ENCODE peak calls at places on chromosomes 3 and 15, in seven cellular contexts. One of them, this sample, is unnamed.

GRCh38 chr3:194275721-194276120 is 75.4 kb downstream of the CPN2 start:
- DNase-seq in neural progenitor cell: no peak
- DNase-seq in CD4-positive, alpha-beta memory T cell: no peak
- DNase-seq in lung: no peak
- DNase-seq in mesenchymal stem cell: peak; percentile 40
- DNase-seq in cardiac muscle cell: no peak
- DNase-seq in adrenal gland: no peak
- DNase-seq in this sample: no peak

GRCh38 chr3:138196023-138196422 is 8.9 kb downstream of the ARMC8 start:
- DNase-seq in neural progenitor cell: no peak
- DNase-seq in CD4-positive, alpha-beta memory T cell: no peak
- DNase-seq in lung: no peak
- DNase-seq in mesenchymal stem cell: no peak
- DNase-seq in cardiac muscle cell: no peak
- DNase-seq in adrenal gland: no peak
- DNase-seq in this sample: no peak

GRCh38 chr15:62739082-62739481 is 303.5 kb upstream of the TPM1 start:
- DNase-seq in neural progenitor cell: no peak
- DNase-seq in CD4-positive, alpha-beta memory T cell: no peak
- DNase-seq in lung: no peak
- DNase-seq in mesenchymal stem cell: peak; percentile 23
- DNase-seq in cardiac muscle cell: no peak
- DNase-seq in adrenal gland: no peak
- DNase-seq in this sample: peak; percentile 58

GRCh38 chr3:185290266-185290665 is 36.4 kb upstream of the EHHADH start:
- DNase-seq in neural progenitor cell: no peak
- DNase-seq in CD4-positive, alpha-beta memory T cell: no peak
- DNase-seq in lung: no peak
- DNase-seq in mesenchymal stem cell: no peak
- DNase-seq in cardiac muscle cell: no peak
- DNase-seq in adrenal gland: no peak
- DNase-seq in this sample: no peak

GRCh38 chr3:52333869-52334557 is 17.9 kb downstream of the DNAH1 start:
- DNase-seq in neural progenitor cell: no peak
- DNase-seq in CD4-positive, alpha-beta memory T cell: no peak
- DNase-seq in lung: no peak
- DNase-seq in mesenchymal stem cell: no peak
- DNase-seq in cardiac muscle cell: no peak
- DNase-seq in adrenal gland: no peak
- DNase-seq in this sample: no peak

GRCh38 chr15:67840747-67841634 is 1.1 kb upstream of the RNU6-1 start:
- DNase-seq in neural progenitor cell: peak; percentile 32
- DNase-seq in CD4-positive, alpha-beta memory T cell: no peak
- DNase-seq in lung: no peak
- DNase-seq in mesenchymal stem cell: peak; percentile 72
- DNase-seq in cardiac muscle cell: peak; percentile 50
- DNase-seq in adrenal gland: no peak
- DNase-seq in this sample: no peak

GRCh38 chr15:41597787-41598186 is 38.8 kb downstream of the TYRO3 start:
- DNase-seq in neural progenitor cell: no peak
- DNase-seq in CD4-positive, alpha-beta memory T cell: no peak
- DNase-seq in lung: no peak
- DNase-seq in mesenchymal stem cell: no peak
- DNase-seq in cardiac muscle cell: no peak
- DNase-seq in adrenal gland: no peak
- DNase-seq in this sample: no peak

GRCh38 chr3:190055773-190056172 is 64.9 kb downstream of the P3H2 start:
- DNase-seq in neural progenitor cell: no peak
- DNase-seq in CD4-positive, alpha-beta memory T cell: no peak
- DNase-seq in lung: no peak
- DNase-seq in mesenchymal stem cell: no peak
- DNase-seq in cardiac muscle cell: no peak
- DNase-seq in adrenal gland: no peak
- DNase-seq in this sample: no peak

GRCh38 chr3:21672303-21672702 is 78.7 kb downstream of the ZNF385D start:
- DNase-seq in neural progenitor cell: no peak
- DNase-seq in CD4-positive, alpha-beta memory T cell: no peak
- DNase-seq in lung: no peak
- DNase-seq in mesenchymal stem cell: peak; percentile 58
- DNase-seq in cardiac muscle cell: no peak
- DNase-seq in adrenal gland: no peak
- DNase-seq in this sample: peak; percentile 87

GRCh38 chr3:149609595-149609994 is 48.2 kb downstream of the WWTR1 start:
- DNase-seq in neural progenitor cell: no peak
- DNase-seq in CD4-positive, alpha-beta memory T cell: no peak
- DNase-seq in lung: no peak
- DNase-seq in mesenchymal stem cell: peak; percentile 48
- DNase-seq in cardiac muscle cell: no peak
- DNase-seq in adrenal gland: no peak
- DNase-seq in this sample: no peak

GRCh38 chr3:187022403-187023029 is 92.2 kb downstream of the ST6GAL1 start:
- DNase-seq in neural progenitor cell: no peak
- DNase-seq in CD4-positive, alpha-beta memory T cell: no peak
- DNase-seq in lung: no peak
- DNase-seq in mesenchymal stem cell: no peak
- DNase-seq in cardiac muscle cell: no peak
- DNase-seq in adrenal gland: no peak
- DNase-seq in this sample: no peak
- H3K27ac ChIP-seq in neural progenitor cell: no peak overlapping the region
- H3K27ac ChIP-seq in CD4-positive, alpha-beta memory T cell: peak overlapping the region; percentile 11
- H3K27ac ChIP-seq in lung: no peak overlapping the region
- H3K27ac ChIP-seq in mesenchymal stem cell: no peak overlapping the region
- H3K27ac ChIP-seq in cardiac muscle cell: peak overlapping the region; percentile 72
- H3K27ac ChIP-seq in adrenal gland: no peak overlapping the region
- H3K27ac ChIP-seq in this sample: no peak overlapping the region

GRCh38 chr15:77580991-77581682 is 51.6 kb downstream of the LINGO1 start:
- DNase-seq in neural progenitor cell: no peak
- DNase-seq in CD4-positive, alpha-beta memory T cell: no peak
- DNase-seq in lung: no peak
- DNase-seq in mesenchymal stem cell: no peak
- DNase-seq in cardiac muscle cell: no peak
- DNase-seq in adrenal gland: no peak
- DNase-seq in this sample: no peak

GRCh38 chr15:77584201-77584600 is 48.5 kb downstream of the LINGO1 start:
- DNase-seq in neural progenitor cell: peak; percentile 60
- DNase-seq in CD4-positive, alpha-beta memory T cell: no peak
- DNase-seq in lung: no peak
- DNase-seq in mesenchymal stem cell: no peak
- DNase-seq in cardiac muscle cell: peak; percentile 64
- DNase-seq in adrenal gland: no peak
- DNase-seq in this sample: no peak

GRCh38 chr15:77582763-77583162 is 49.9 kb downstream of the LINGO1 start:
- DNase-seq in neural progenitor cell: no peak
- DNase-seq in CD4-positive, alpha-beta memory T cell: no peak
- DNase-seq in lung: no peak
- DNase-seq in mesenchymal stem cell: no peak
- DNase-seq in cardiac muscle cell: no peak
- DNase-seq in adrenal gland: no peak
- DNase-seq in this sample: no peak

GRCh38 chr15:77579498-77580188 is 53.1 kb downstream of the LINGO1 start:
- DNase-seq in neural progenitor cell: no peak
- DNase-seq in CD4-positive, alpha-beta memory T cell: no peak
- DNase-seq in lung: no peak
- DNase-seq in mesenchymal stem cell: no peak
- DNase-seq in cardiac muscle cell: no peak
- DNase-seq in adrenal gland: no peak
- DNase-seq in this sample: no peak

DNA sequence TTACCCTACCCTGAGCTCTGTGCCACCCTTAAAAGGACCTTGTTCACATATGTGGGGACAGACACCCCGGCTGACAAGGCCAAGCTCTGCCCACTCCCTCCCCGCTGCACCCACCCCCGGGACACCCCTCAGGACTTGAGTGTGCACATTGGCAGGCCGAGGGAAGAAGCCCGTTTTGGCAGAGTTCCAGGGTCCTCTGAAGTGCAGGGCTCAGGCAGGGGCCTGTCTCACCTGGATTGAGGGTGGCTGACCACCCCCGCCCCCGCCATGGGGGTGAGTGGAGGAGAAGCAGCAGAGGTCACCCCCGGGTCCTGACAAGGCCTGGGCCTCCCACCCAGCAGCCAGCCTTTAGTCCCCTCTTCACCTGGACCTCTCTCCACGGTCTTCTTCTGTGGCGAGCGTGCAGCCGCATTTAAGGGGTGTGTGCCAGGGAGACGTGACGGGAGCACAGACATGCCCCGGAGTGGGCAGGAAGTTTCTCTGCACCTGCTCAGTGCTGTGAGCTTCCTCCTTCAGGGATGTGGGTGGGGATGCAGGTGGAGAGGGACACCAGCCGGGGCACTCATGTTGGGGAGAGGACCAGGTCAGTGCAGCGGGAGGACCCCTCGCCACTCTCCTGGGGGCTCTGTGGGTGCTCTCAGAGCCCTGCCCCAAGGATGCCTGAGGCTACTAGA is 50.7 kb downstream of the LINGO1 start:
- DNase-seq in neural progenitor cell: no peak
- DNase-seq in CD4-positive, alpha-beta memory T cell: no peak
- DNase-seq in lung: no peak
- DNase-seq in mesenchymal stem cell: no peak
- DNase-seq in cardiac muscle cell: no peak
- DNase-seq in adrenal gland: no peak
- DNase-seq in this sample: no peak
- H3K27me3 ChIP-seq in neural progenitor cell: no peaks in the 10 kb centered on the region
- H3K27me3 ChIP-seq in CD4-positive, alpha-beta memory T cell: no peaks in the 10 kb centered on the region
- H3K27me3 ChIP-seq in lung: no peaks in the 10 kb centered on the region
- H3K27me3 ChIP-seq in mesenchymal stem cell: peaks cover 58% of the 10 kb centered on the region
- H3K27me3 ChIP-seq in cardiac muscle cell: no peaks in the 10 kb centered on the region
- H3K27me3 ChIP-seq in adrenal gland: no peaks in the 10 kb centered on the region
- H3K27me3 ChIP-seq in this sample: no peaks in the 10 kb centered on the region

GRCh38 chr15:85622432-85622831 is 172.3 kb downstream of the KLHL25 start:
- DNase-seq in neural progenitor cell: no peak
- DNase-seq in CD4-positive, alpha-beta memory T cell: no peak
- DNase-seq in lung: no peak
- DNase-seq in mesenchymal stem cell: peak; percentile 83
- DNase-seq in cardiac muscle cell: no peak
- DNase-seq in adrenal gland: no peak
- DNase-seq in this sample: no peak

GRCh38 chr15:85624241-85624855 is 170.4 kb downstream of the KLHL25 start:
- DNase-seq in neural progenitor cell: no peak
- DNase-seq in CD4-positive, alpha-beta memory T cell: no peak
- DNase-seq in lung: no peak
- DNase-seq in mesenchymal stem cell: peak; percentile 62
- DNase-seq in cardiac muscle cell: no peak
- DNase-seq in adrenal gland: no peak
- DNase-seq in this sample: no peak

GRCh38 chr15:85625431-85625830 is 169.3 kb downstream of the KLHL25 start:
- DNase-seq in neural progenitor cell: no peak
- DNase-seq in CD4-positive, alpha-beta memory T cell: peak; percentile 46
- DNase-seq in lung: no peak
- DNase-seq in mesenchymal stem cell: no peak
- DNase-seq in cardiac muscle cell: no peak
- DNase-seq in adrenal gland: no peak
- DNase-seq in this sample: no peak

GRCh38 chr15:85625856-85626255 is 168.9 kb downstream of the KLHL25 start:
- DNase-seq in neural progenitor cell: no peak
- DNase-seq in CD4-positive, alpha-beta memory T cell: peak; percentile 68
- DNase-seq in lung: no peak
- DNase-seq in mesenchymal stem cell: peak; percentile 90
- DNase-seq in cardiac muscle cell: no peak
- DNase-seq in adrenal gland: no peak
- DNase-seq in this sample: no peak

GRCh38 chr15:85623648-85624047 is 171.1 kb downstream of the KLHL25 start:
- DNase-seq in neural progenitor cell: no peak
- DNase-seq in CD4-positive, alpha-beta memory T cell: no peak
- DNase-seq in lung: no peak
- DNase-seq in mesenchymal stem cell: peak; percentile 46
- DNase-seq in cardiac muscle cell: no peak
- DNase-seq in adrenal gland: no peak
- DNase-seq in this sample: no peak
- H3K4me3 ChIP-seq in neural progenitor cell: no peak overlapping the region
- H3K4me3 ChIP-seq in CD4-positive, alpha-beta memory T cell: no peak overlapping the region
- H3K4me3 ChIP-seq in lung: no peak overlapping the region
- H3K4me3 ChIP-seq in mesenchymal stem cell: peak overlapping the region; percentile 85
- H3K4me3 ChIP-seq in cardiac muscle cell: no peak overlapping the region
- H3K4me3 ChIP-seq in adrenal gland: peak overlapping the region; percentile 50
- H3K4me3 ChIP-seq in this sample: no peak overlapping the region

GRCh38 chr3:99128740-99129505 is 227.4 kb upstream of the DCBLD2 start:
- DNase-seq in neural progenitor cell: no peak
- DNase-seq in CD4-positive, alpha-beta memory T cell: no peak
- DNase-seq in lung: no peak
- DNase-seq in mesenchymal stem cell: peak; percentile 96
- DNase-seq in cardiac muscle cell: no peak
- DNase-seq in adrenal gland: peak; percentile 82
- DNase-seq in this sample: peak; percentile 96
- H3K27ac ChIP-seq in neural progenitor cell: no peak overlapping the region
- H3K27ac ChIP-seq in CD4-positive, alpha-beta memory T cell: no peak overlapping the region
- H3K27ac ChIP-seq in lung: no peak overlapping the region
- H3K27ac ChIP-seq in mesenchymal stem cell: peak overlapping the region; percentile 78
- H3K27ac ChIP-seq in cardiac muscle cell: no peak overlapping the region
- H3K27ac ChIP-seq in adrenal gland: peak overlapping the region; percentile 18
- H3K27ac ChIP-seq in this sample: peak overlapping the region; percentile 91

GRCh38 chr3:160257606-160258005 is 32.4 kb downstream of the C3orf80 start:
- DNase-seq in neural progenitor cell: no peak
- DNase-seq in CD4-positive, alpha-beta memory T cell: no peak
- DNase-seq in lung: no peak
- DNase-seq in mesenchymal stem cell: no peak
- DNase-seq in cardiac muscle cell: no peak
- DNase-seq in adrenal gland: no peak
- DNase-seq in this sample: no peak
- H3K27me3 ChIP-seq in neural progenitor cell: no peaks in the 10 kb centered on the region
- H3K27me3 ChIP-seq in CD4-positive, alpha-beta memory T cell: no peaks in the 10 kb centered on the region
- H3K27me3 ChIP-seq in lung: no peaks in the 10 kb centered on the region
- H3K27me3 ChIP-seq in mesenchymal stem cell: no peaks in the 10 kb centered on the region
- H3K27me3 ChIP-seq in cardiac muscle cell: no peaks in the 10 kb centered on the region
- H3K27me3 ChIP-seq in adrenal gland: no peaks in the 10 kb centered on the region
- H3K27me3 ChIP-seq in this sample: no peaks in the 10 kb centered on the region

GRCh38 chr15:52678036-52678467 is 1.1 kb downstream of the ATOSA start:
- DNase-seq in neural progenitor cell: peak; percentile 59
- DNase-seq in CD4-positive, alpha-beta memory T cell: peak; percentile 61
- DNase-seq in lung: peak; percentile 50
- DNase-seq in mesenchymal stem cell: peak; percentile 73
- DNase-seq in cardiac muscle cell: peak; percentile 63
- DNase-seq in adrenal gland: peak; percentile 79
- DNase-seq in this sample: peak; percentile 36

GRCh38 chr15:52679232-52680040 is at the start of gene ATOSA:
- DNase-seq in neural progenitor cell: peak; percentile 94
- DNase-seq in CD4-positive, alpha-beta memory T cell: peak; percentile 91
- DNase-seq in lung: peak; percentile 95
- DNase-seq in mesenchymal stem cell: peak; percentile 93
- DNase-seq in cardiac muscle cell: peak; percentile 93
- DNase-seq in adrenal gland: peak; percentile 94
- DNase-seq in this sample: peak; percentile 86

GRCh38 chr15:52678468-52679231 is 538 bp downstream of the ATOSA start:
- DNase-seq in neural progenitor cell: peak; percentile 82
- DNase-seq in CD4-positive, alpha-beta memory T cell: peak; percentile 63
- DNase-seq in lung: peak; percentile 67
- DNase-seq in mesenchymal stem cell: peak; percentile 77
- DNase-seq in cardiac muscle cell: peak; percentile 77
- DNase-seq in adrenal gland: peak; percentile 68
- DNase-seq in this sample: peak; percentile 44

GRCh38 chr15:52680041-52680391 is 828 bp upstream of the ATOSA start:
- DNase-seq in neural progenitor cell: no peak
- DNase-seq in CD4-positive, alpha-beta memory T cell: no peak
- DNase-seq in lung: no peak
- DNase-seq in mesenchymal stem cell: peak; percentile 76
- DNase-seq in cardiac muscle cell: no peak
- DNase-seq in adrenal gland: no peak
- DNase-seq in this sample: peak; percentile 6

DNA sequence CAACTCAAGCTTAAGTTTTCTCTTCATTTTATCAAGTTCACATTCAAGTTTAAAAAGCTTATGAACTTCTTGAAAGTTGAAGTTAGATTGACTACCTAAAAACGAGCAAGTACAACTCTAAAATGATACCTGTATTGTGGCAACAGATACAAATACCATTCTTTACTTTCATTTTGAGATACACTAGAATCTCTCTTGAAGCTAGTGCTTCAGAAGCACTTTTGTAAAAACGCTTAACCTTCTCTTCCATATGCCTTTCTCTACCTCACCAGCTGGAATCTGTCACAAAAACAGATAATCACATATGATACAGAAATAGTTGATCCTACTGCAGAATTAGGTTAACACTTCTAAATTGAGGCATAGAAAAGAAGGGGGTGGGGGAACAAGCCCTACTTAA is 1.6 kb downstream of the ATOSA start:
- DNase-seq in neural progenitor cell: no peak
- DNase-seq in CD4-positive, alpha-beta memory T cell: no peak
- DNase-seq in lung: no peak
- DNase-seq in mesenchymal stem cell: no peak
- DNase-seq in cardiac muscle cell: peak; percentile 3
- DNase-seq in adrenal gland: no peak
- DNase-seq in this sample: no peak
- H3K4me3 ChIP-seq in neural progenitor cell: peak overlapping the region; percentile 88
- H3K4me3 ChIP-seq in CD4-positive, alpha-beta memory T cell: peak overlapping the region; percentile 82
- H3K4me3 ChIP-seq in lung: peak overlapping the region; percentile 84
- H3K4me3 ChIP-seq in mesenchymal stem cell: peak overlapping the region; percentile 89
- H3K4me3 ChIP-seq in cardiac muscle cell: peak overlapping the region; percentile 79
- H3K4me3 ChIP-seq in adrenal gland: peak overlapping the region; percentile 94
- H3K4me3 ChIP-seq in this sample: peak overlapping the region; percentile 92

This sample was measured in brain microvascular endothelial cell.